ENCODE peak calls at places on chromosomes 1 and 21, in seven cellular contexts. H is nephron progenitor cell, I is mammary epithelial cell, X is IMR-90, A is stomach, O is dorsolateral prefrontal cortex, U is foreskin fibroblast. D is an unnamed sample.

GRCh38 chr1:228114827-228115226 is 5.7 kb upstream of the MRPL55 start:
- DNase-seq in A (no peak), U (no peak), I (no peak), O (no peak), H (no peak), X (no peak), D (no peak)

GRCh38 chr1:7221823-7222462 is 436.7 kb downstream of the CAMTA1 start:
- DNase-seq in A (no peak), U (peak), X (peak), H (no peak), O (no peak), I (no peak), D (no peak)

GRCh38 chr1:100265562-100265930 is 470 bp upstream of the RTCA start:
- DNase-seq in O (no peak), X (peak), H (no peak), A (no peak), I (peak), U (no peak), D (no peak)

GRCh38 chr21:31290765-31291164 is 53.3 kb downstream of the TIAM1 start:
- DNase-seq in U (no peak), A (no peak), I (no peak), H (no peak), X (no peak), O (no peak), D (no peak)

GRCh38 chr1:23930861-23931471 is 17.8 kb upstream of the CNR2 start:
- DNase-seq in I (peak), X (peak), U (peak), O (no peak), H (no peak), A (peak), D (no peak)

GRCh38 chr1:29332204-29332603 is 95.9 kb downstream of the PTPRU start:
- DNase-seq in I (peak), H (peak), X (peak), O (no peak), A (no peak), U (peak), D (no peak)

GRCh38 chr1:196372896-196373536 is 235.2 kb downstream of the KCNT2 start:
- DNase-seq in O (no peak), U (peak), A (no peak), H (no peak), I (peak), X (peak), D (no peak)

GRCh38 chr1:22717038-22717758 is 6.6 kb downstream of the EPHB2 start:
- DNase-seq in I (no peak), U (no peak), H (no peak), A (peak), O (no peak), X (no peak), D (no peak)

GRCh38 chr21:44728716-44729115 is 17.3 kb upstream of the TSPEAR start:
- DNase-seq in A (no peak), I (no peak), U (no peak), O (no peak), X (no peak), H (no peak), D (no peak)

GRCh38 chr1:114024049-114024448 is 44.8 kb downstream of the OLFML3 start:
- DNase-seq in O (no peak), H (no peak), X (no peak), A (no peak), I (no peak), U (peak), D (no peak)

GRCh38 chr21:18614327-18614726 is 210.7 kb upstream of the TMPRSS15 start:
- DNase-seq in A (no peak), I (no peak), U (no peak), H (no peak), X (no peak), O (no peak), D (no peak)

GRCh38 chr1:112509660-112510178 is 954 bp downstream of the WNT2B start:
- DNase-seq in O (no peak), U (no peak), H (no peak), A (no peak), I (no peak), X (no peak), D (no peak)

GRCh38 chr1:162993866-162994265 is 75.3 kb upstream of the RGS4 start:
- DNase-seq in O (no peak), I (no peak), X (no peak), A (no peak), U (peak), H (no peak), D (no peak)

GRCh38 chr1:49626474-49626873 is 397.3 kb downstream of the AGBL4 start:
- DNase-seq in X (no peak), H (no peak), I (no peak), O (no peak), U (no peak), A (no peak), D (no peak)

GRCh38 chr1:208174736-208175507 is 69.3 kb downstream of the PLXNA2 start:
- DNase-seq in U (peak), H (no peak), A (no peak), I (no peak), O (no peak), X (peak), D (no peak)

GRCh38 chr1:175191654-175192053 is 922 bp downstream of the KIAA0040 start:
- DNase-seq in X (no peak), H (no peak), I (peak), O (no peak), U (peak), A (no peak), D (no peak)

GRCh38 chr1:171663854-171664550 is 11.5 kb upstream of the MYOC start:
- DNase-seq in I (no peak), O (no peak), U (peak), X (no peak), H (no peak), A (no peak), D (no peak)

GRCh38 chr1:242827538-242827937 is 303.0 kb upstream of the PLD5 start:
- DNase-seq in I (peak), O (no peak), A (no peak), U (no peak), X (no peak), H (no peak), D (no peak)

GRCh38 chr1:147640553-147641165 is 29.7 kb downstream of the ACP6 start:
- DNase-seq in U (peak), I (peak), A (peak), H (peak), O (no peak), X (peak), D (peak)

GRCh38 chr1:104019675-104020049 is 270.0 kb downstream of the AMY1C start:
- DNase-seq in O (no peak), I (no peak), X (no peak), H (no peak), U (no peak), A (no peak), D (no peak)

GRCh38 chr1:208496467-208497371 is 252.5 kb upstream of the PLXNA2 start:
- DNase-seq in U (no peak), I (peak), H (no peak), O (no peak), A (no peak), X (no peak), D (no peak)

GRCh38 chr1:2466834-2467554 is 9.1 kb upstream of the PLCH2 start:
- DNase-seq in H (peak), U (no peak), A (no peak), I (no peak), O (peak), X (no peak), D (no peak)

GRCh38 chr21:35026617-35027557 is 22.2 kb downstream of the RUNX1 start:
- DNase-seq in O (no peak), A (peak), I (no peak), H (peak), U (peak), X (peak), D (no peak)

GRCh38 chr1:225461533-225462428 is 33.9 kb upstream of the LBR start:
- DNase-seq in X (no peak), H (no peak), I (no peak), O (peak), U (no peak), A (no peak), D (no peak)

GRCh38 chr1:7582439-7582972 is 188.6 kb upstream of the VAMP3 start:
- DNase-seq in U (no peak), A (no peak), H (peak), X (no peak), O (no peak), I (no peak), D (no peak)

GRCh38 chr1:10516925-10517676 is 42.4 kb downstream of the PEX14 start:
- DNase-seq in A (no peak), H (no peak), X (no peak), I (no peak), O (no peak), U (no peak), D (no peak)

GRCh38 chr1:94463765-94464330 is 45.7 kb downstream of the ABCD3 start:
- DNase-seq in O (no peak), X (peak), I (peak), A (no peak), H (no peak), U (peak), D (no peak)

GRCh38 chr1:47558601-47559593 is 121.1 kb downstream of the FOXD2 start:
- DNase-seq in X (no peak), A (peak), U (no peak), O (no peak), H (no peak), I (no peak), D (no peak)

GRCh38 chr1:218886472-218886871 is 287.2 kb upstream of the LYPLAL1 start:
- DNase-seq in A (no peak), H (no peak), X (peak), O (no peak), I (peak), U (peak), D (no peak)

GRCh38 chr1:75614455-75615379 is 3.8 kb upstream of the SLC44A5 start:
- DNase-seq in O (peak), H (peak), X (peak), I (peak), U (peak), A (peak), D (peak)
- TF ChIP-seq CTCF in O (peak), H (peak), X (peak), I (peak), U (peak), A (no peak), D (peak)

GRCh38 chr1:110375490-110375889 is 15.3 kb downstream of the SLC16A4 start:
- DNase-seq in X (no peak), A (no peak), H (no peak), U (peak), O (no peak), I (no peak), D (no peak)

DNA sequence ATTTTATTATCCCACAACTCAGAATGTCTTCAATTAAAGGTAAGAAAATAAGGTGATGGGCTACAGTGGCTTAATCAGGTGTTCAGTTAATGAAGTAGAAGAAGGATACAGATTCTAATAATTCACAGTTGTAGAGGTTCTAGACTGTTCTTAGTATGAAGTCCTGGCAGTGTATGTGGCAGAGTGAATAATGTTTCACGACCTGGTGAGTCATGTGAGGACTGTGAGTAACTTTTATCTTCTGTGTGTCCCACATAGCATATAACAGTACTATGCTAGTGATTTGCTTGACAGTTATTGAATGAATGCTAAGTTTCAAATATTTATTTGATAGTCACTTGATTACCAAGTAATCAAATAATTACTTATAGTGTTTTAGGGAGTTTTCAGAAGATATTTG is 20.0 kb downstream of the SLC16A4 start:
- DNase-seq in O (no peak), H (no peak), A (no peak), X (peak), I (peak), U (peak), D (no peak)
- TF ChIP-seq CTCF in O (no peak), H (no peak), A (no peak), X (no peak), I (no peak), U (no peak), D (no peak)

GRCh38 chr1:106502659-106503058 is 553.8 kb upstream of the PRMT6 start:
- DNase-seq in A (no peak), X (no peak), I (peak), H (no peak), U (peak), O (no peak), D (no peak)
- TF ChIP-seq CTCF in A (no peak), X (no peak), I (no peak), H (no peak), U (no peak), O (no peak), D (no peak)

GRCh38 chr1:71916894-71917293 is 365.4 kb downstream of the NEGR1 start:
- DNase-seq in I (no peak), A (no peak), X (no peak), H (no peak), O (no peak), U (no peak), D (no peak)

GRCh38 chr1:71918630-71919029 is 363.7 kb downstream of the NEGR1 start:
- DNase-seq in I (no peak), H (no peak), U (no peak), X (peak), A (no peak), O (no peak), D (no peak)

GRCh38 chr1:71921197-71921596 is 361.1 kb downstream of the NEGR1 start:
- DNase-seq in O (no peak), X (no peak), H (no peak), I (no peak), U (no peak), A (no peak), D (no peak)

GRCh38 chr1:71919812-71920509 is 362.4 kb downstream of the NEGR1 start:
- DNase-seq in X (no peak), H (no peak), I (no peak), A (no peak), O (no peak), U (no peak), D (no peak)

DNA sequence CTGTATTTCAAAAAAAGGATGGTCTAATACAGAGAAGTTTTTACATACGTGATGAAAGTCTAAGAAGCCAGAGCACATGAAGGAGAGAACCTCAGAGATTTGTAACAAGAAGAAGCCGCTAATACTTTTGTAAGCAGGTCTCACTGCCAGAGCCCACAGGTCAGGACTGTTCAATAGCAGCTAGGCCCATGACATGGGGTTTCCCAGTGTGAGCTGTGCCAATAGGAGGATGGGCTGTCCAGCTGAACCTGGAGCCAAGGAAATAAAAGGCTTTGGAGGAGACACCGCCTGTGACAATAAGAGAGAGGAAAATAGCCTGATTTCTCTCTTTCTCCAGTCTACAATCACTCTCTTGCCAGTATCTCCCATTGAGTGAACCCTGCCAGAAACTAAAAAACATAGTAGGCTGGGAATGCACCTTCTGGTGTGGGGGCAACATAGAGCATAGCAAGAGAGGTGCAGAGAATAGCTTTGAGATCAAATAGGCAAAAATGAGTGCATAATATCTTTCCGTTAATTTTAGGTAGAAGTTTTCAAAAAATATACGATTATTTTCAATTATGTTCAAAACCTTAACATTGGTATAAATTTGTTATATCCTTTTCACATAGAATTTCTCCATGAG is 360.3 kb downstream of the NEGR1 start:
- DNase-seq in I (no peak), A (no peak), U (no peak), O (no peak), H (no peak), X (no peak), D (no peak)
- TF ChIP-seq CTCF in I (no peak), A (no peak), U (no peak), O (no peak), H (no peak), X (no peak), D (no peak)

GRCh38 chr1:239219679-239220078 is 166.7 kb upstream of the CHRM3 start:
- DNase-seq in U (no peak), I (no peak), A (no peak), X (no peak), H (no peak), O (no peak), D (no peak)
- TF ChIP-seq CTCF in U (no peak), I (no peak), A (no peak), X (no peak), H (no peak), O (no peak), D (no peak)

DNA sequence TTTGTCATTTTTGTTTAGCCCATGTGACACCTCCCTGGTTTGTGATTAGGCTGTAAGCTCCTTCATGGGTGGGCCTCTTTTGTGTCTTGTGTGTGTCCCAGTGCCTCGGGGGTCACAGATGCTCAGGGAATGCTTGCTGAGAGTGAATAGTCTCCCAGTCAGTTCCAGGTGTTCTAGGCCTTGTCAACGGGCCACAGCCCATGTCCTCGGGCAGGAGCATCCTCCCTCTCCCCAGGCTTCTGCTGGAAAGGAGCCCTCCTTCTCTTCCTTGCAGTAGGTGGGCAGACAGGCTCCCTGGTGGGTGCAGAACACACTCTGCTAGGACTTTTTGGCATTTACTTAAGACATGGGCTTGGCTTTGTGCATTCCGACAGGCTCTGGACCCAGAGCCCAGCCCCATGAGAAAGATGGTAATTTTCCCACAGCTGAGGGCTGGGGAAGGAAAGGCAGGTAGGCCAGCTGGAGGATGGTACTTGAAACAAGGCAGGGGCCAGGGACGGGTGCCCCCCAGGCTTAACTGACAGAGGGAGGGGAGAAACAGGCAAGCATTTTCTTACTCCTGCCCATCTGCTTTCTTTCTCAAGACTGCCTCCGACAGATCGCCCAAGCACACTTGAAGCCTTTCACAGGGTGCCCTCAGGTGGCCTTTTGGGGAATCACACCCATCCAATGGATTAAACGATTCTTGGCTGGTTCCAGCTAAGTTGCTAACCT is 7.1 kb upstream of the CPLANE2 start:
- DNase-seq in U (peak), A (peak), I (peak), O (peak), X (peak), H (peak), D (peak)
- TF ChIP-seq CTCF in U (peak), A (peak), I (peak), O (peak), X (peak), H (peak), D (peak)

D was measured in progenitor cell of endocrine pancreas.